ENCODE peak calls at places on chromosomes 4 and X, in seven cellular contexts. R, W, S, Z, V, U and J are unnamed samples.

GRCh38 chrX:67545772-67546495 is 2.1 kb downstream of the AR start:
- DNase-seq in R (peak; percentile 64), W (no peak), S (no peak), Z (peak; percentile 7), V (no peak), U (no peak), J (no peak)

GRCh38 chr4:182880387-182881356 is 36.5 kb downstream of the DCTD start:
- DNase-seq in R (no peak), W (no peak), S (no peak), Z (no peak), V (no peak), U (no peak), J (no peak)

GRCh38 chrX:8430444-8430843 is 34.2 kb upstream of the VCX3B start:
- DNase-seq in R (no peak), W (no peak), S (no peak), Z (no peak), V (no peak), U (no peak), J (no peak)

GRCh38 chrX:77446029-77446585 is 1.1 kb upstream of the FGF16 start:
- DNase-seq in R (peak; percentile 83), W (no peak), S (no peak), Z (peak; percentile 53), V (peak; percentile 29), U (peak; percentile 38), J (no peak)

GRCh38 chr4:178063568-178063967 is 621.3 kb upstream of the AGA start:
- DNase-seq in R (no peak), W (no peak), S (no peak), Z (no peak), V (no peak), U (no peak), J (no peak)

GRCh38 chr4:140688711-140689598 is 67.2 kb downstream of the TBC1D9 start:
- DNase-seq in R (no peak), W (no peak), S (no peak), Z (no peak), V (no peak), U (no peak), J (no peak)

GRCh38 chr4:8644461-8644891 is 51.9 kb downstream of the CPZ start:
- DNase-seq in R (peak; percentile 47), W (no peak), S (no peak), Z (no peak), V (no peak), U (no peak), J (no peak)

GRCh38 chrX:149950681-149951080 is 12.4 kb upstream of the EOLA2 start:
- DNase-seq in R (no peak), W (peak; percentile 21), S (no peak), Z (no peak), V (no peak), U (peak; percentile 28), J (no peak)

GRCh38 chrX:52359614-52360232 is 9.1 kb upstream of the XAGE2 start:
- DNase-seq in R (no peak), W (no peak), S (no peak), Z (no peak), V (no peak), U (no peak), J (no peak)

GRCh38 chrX:136446208-136446607 is 41.5 kb upstream of the BRS3 start:
- DNase-seq in R (no peak), W (no peak), S (no peak), Z (no peak), V (no peak), U (no peak), J (no peak)

GRCh38 chr4:113591982-113592381 is 169.6 kb downstream of the CAMK2D start:
- DNase-seq in R (no peak), W (no peak), S (no peak), Z (no peak), V (no peak), U (no peak), J (no peak)

GRCh38 chrX:100194073-100194775 is 215.8 kb downstream of the PCDH19 start:
- DNase-seq in R (no peak), W (peak; percentile 78), S (no peak), Z (no peak), V (no peak), U (no peak), J (no peak)

GRCh38 chrX:15973299-15973698 is 118.7 kb upstream of the AP1S2 start:
- DNase-seq in R (peak; percentile 88), W (peak; percentile 8), S (no peak), Z (peak; percentile 17), V (no peak), U (peak; percentile 21), J (no peak)

GRCh38 chr4:22237155-22237751 is 278.6 kb downstream of the ADGRA3 start:
- DNase-seq in R (peak; percentile 93), W (peak; percentile 8), S (peak; percentile 3), Z (peak; percentile 76), V (peak; percentile 17), U (peak; percentile 73), J (no peak)

GRCh38 chr4:89055157-89056080 is 1.6 kb downstream of the FAM13A start:
- DNase-seq in R (no peak), W (no peak), S (no peak), Z (no peak), V (no peak), U (no peak), J (no peak)

GRCh38 chr4:123599920-123600394 is 203.4 kb downstream of the SPRY1 start:
- DNase-seq in R (peak; percentile 82), W (peak; percentile 76), S (no peak), Z (peak; percentile 32), V (no peak), U (peak; percentile 63), J (peak; percentile 95)

GRCh38 chrX:153738056-153738605 is 13.5 kb downstream of the ABCD1 start:
- DNase-seq in R (no peak), W (no peak), S (no peak), Z (no peak), V (no peak), U (no peak), J (no peak)

GRCh38 chr4:80268081-80268823 is 1.8 kb downstream of the FGF5 start:
- DNase-seq in R (peak; percentile 78), W (no peak), S (no peak), Z (peak; percentile 8), V (no peak), U (no peak), J (no peak)

GRCh38 chrX:16807548-16807947 is 21.3 kb downstream of the TXLNG start:
- DNase-seq in R (peak; percentile 61), W (peak; percentile 34), S (no peak), Z (no peak), V (no peak), U (no peak), J (no peak)

GRCh38 chr4:183610033-183610432 is 49.0 kb downstream of the RWDD4 start:
- DNase-seq in R (no peak), W (peak; percentile 17), S (no peak), Z (no peak), V (no peak), U (no peak), J (no peak)

GRCh38 chrX:119497185-119497584 is 28.9 kb downstream of the SLC25A5 start:
- DNase-seq in R (no peak), W (no peak), S (no peak), Z (no peak), V (no peak), U (no peak), J (no peak)

GRCh38 chr4:6195602-6196319 is 4.6 kb downstream of the JAKMIP1 start:
- DNase-seq in R (no peak), W (no peak), S (no peak), Z (no peak), V (no peak), U (no peak), J (no peak)

GRCh38 chrX:154063234-154063633 is 34.3 kb downstream of the MECP2 start:
- DNase-seq in R (no peak), W (no peak), S (no peak), Z (no peak), V (no peak), U (no peak), J (no peak)

GRCh38 chrX:17405225-17405969 is 30.4 kb downstream of the NHS start:
- DNase-seq in R (no peak), W (peak; percentile 44), S (no peak), Z (no peak), V (no peak), U (no peak), J (no peak)

GRCh38 chrX:100654256-100654655 is 10.3 kb downstream of the SRPX2 start:
- DNase-seq in R (peak; percentile 63), W (peak; percentile 28), S (no peak), Z (no peak), V (no peak), U (no peak), J (no peak)

GRCh38 chr4:165682621-165683020 is 190.4 kb upstream of the TLL1 start:
- DNase-seq in R (no peak), W (no peak), S (no peak), Z (no peak), V (no peak), U (no peak), J (no peak)

GRCh38 chrX:110087485-110088356 is 84.8 kb downstream of the TMEM164 start:
- DNase-seq in R (no peak), W (peak; percentile 18), S (no peak), Z (peak; percentile 5), V (no peak), U (no peak), J (no peak)

GRCh38 chr4:110869862-110870577 is 247.1 kb upstream of the PITX2 start:
- DNase-seq in R (no peak), W (no peak), S (no peak), Z (no peak), V (no peak), U (no peak), J (no peak)

GRCh38 chr4:46254788-46255187 is 130.9 kb upstream of the GABRG1 start:
- DNase-seq in R (no peak), W (no peak), S (no peak), Z (no peak), V (no peak), U (no peak), J (no peak)

GRCh38 chrX:12885508-12885907 is 18.6 kb downstream of the TLR7 start:
- DNase-seq in R (no peak), W (no peak), S (no peak), Z (no peak), V (no peak), U (no peak), J (no peak)

GRCh38 chrX:139881130-139881529 is 51.7 kb downstream of the ATP11C start:
- DNase-seq in R (no peak), W (no peak), S (no peak), Z (no peak), V (no peak), U (no peak), J (no peak)

GRCh38 chr4:169618286-169618685 is 2.1 kb upstream of the CLCN3 start:
- DNase-seq in R (no peak), W (no peak), S (no peak), Z (no peak), V (no peak), U (no peak), J (no peak)

GRCh38 chr4:102356562-102357202 is 11.4 kb upstream of the SLC39A8 start:
- DNase-seq in R (no peak), W (no peak), S (no peak), Z (no peak), V (no peak), U (no peak), J (no peak)

GRCh38 chrX:52933976-52934703 is 24.2 kb downstream of the FAM156A start:
- DNase-seq in R (no peak), W (peak; percentile 84), S (no peak), Z (no peak), V (no peak), U (no peak), J (no peak)

GRCh38 chr4:112518675-112519074 is 2.7 kb upstream of the NEUROG2 start:
- DNase-seq in R (no peak), W (no peak), S (no peak), Z (no peak), V (no peak), U (no peak), J (no peak)

GRCh38 chrX:50747471-50747900 is 66.5 kb downstream of the SHROOM4 start:
- DNase-seq in R (peak; percentile 61), W (peak; percentile 26), S (no peak), Z (peak; percentile 2), V (no peak), U (no peak), J (no peak)

GRCh38 chr4:4847011-4847410 is 12.5 kb upstream of the MSX1 start:
- DNase-seq in R (no peak), W (no peak), S (no peak), Z (no peak), V (no peak), U (no peak), J (no peak)

GRCh38 chr4:95599777-95600436 is 51.1 kb upstream of the UNC5C start:
- DNase-seq in R (no peak), W (no peak), S (no peak), Z (no peak), V (no peak), U (no peak), J (no peak)